ENCODE peak calls at places on chromosomes 5 and 9, in ten cellular contexts. D is NCI-H187; J is activated naive CD4-positive, alpha-beta T cell; Y is stimulated activated CD4-positive, alpha-beta T cell treated with anti-CD3 and anti-CD28 coated beads, Interleukin-12 subunit alpha, Interleukin-12 subunit beta, amount 100 ng/mL, for 24 hours; Q is effector memory CD4-positive, alpha-beta T cell; P is stimulated activated CD8-positive, alpha-beta memory T cell treated with anti-CD3 and anti-CD28 coated beads, Interleukin-2, amount 100 ng/mL, for 1 hour; N is heart left ventricle; K is cardiac muscle cell; R is M059J; A is hypothalamus. S is an unnamed sample.

GRCh38 chr5:41869150-41869738 is 981 bp downstream of the OXCT1 start:
- DNase-seq in P (no peak), Q (no peak), A (peak; percentile 42), Y (no peak), J (no peak), N (peak; percentile 80), R (peak; percentile 41), D (no peak), K (peak; percentile 43), S (peak; percentile 61)

GRCh38 chr5:16304846-16305245 is 125.3 kb upstream of the MARCHF11 start:
- DNase-seq in Q (no peak), K (no peak), R (peak; percentile 75), J (no peak), D (no peak), Y (no peak), P (no peak), A (no peak), N (no peak), S (no peak)

GRCh38 chr9:134632329-134632728 is 9.3 kb upstream of the COL5A1 start:
- DNase-seq in A (no peak), R (no peak), K (no peak), P (no peak), N (no peak), J (no peak), Q (no peak), Y (no peak), D (no peak), S (peak; percentile 8)

GRCh38 chr5:99275128-99275527 is 346.3 kb upstream of the CHD1 start:
- DNase-seq in Y (no peak), R (no peak), K (no peak), D (no peak), Q (no peak), N (no peak), A (no peak), P (no peak), J (no peak), S (no peak)

GRCh38 chr9:136981588-136982231 is 1.1 kb upstream of the LCNL1 start:
- DNase-seq in Q (no peak), K (peak; percentile 36), Y (no peak), P (no peak), R (peak; percentile 49), N (peak; percentile 89), J (no peak), A (peak; percentile 72), D (no peak), S (no peak)

GRCh38 chr9:89137548-89138462 is 40.8 kb downstream of the SHC3 start:
- DNase-seq in K (peak; percentile 97), J (no peak), Q (no peak), P (no peak), A (peak; percentile 2), N (peak; percentile 25), D (no peak), Y (no peak), R (peak; percentile 98), S (peak; percentile 37)

GRCh38 chr5:137496919-137497318 is 2.2 kb downstream of the SPOCK1 start:
- DNase-seq in A (no peak), K (no peak), Y (no peak), P (no peak), R (no peak), D (no peak), N (no peak), J (no peak), Q (no peak), S (no peak)

GRCh38 chr5:76696254-76696653 is 19.7 kb upstream of the F2R start:
- DNase-seq in Y (no peak), Q (no peak), R (no peak), J (no peak), K (no peak), P (no peak), N (no peak), D (no peak), A (no peak), S (no peak)

GRCh38 chr5:177369050-177369912 is 11.6 kb downstream of the RGS14 start:
- DNase-seq in P (no peak), A (no peak), N (no peak), Y (no peak), Q (no peak), J (no peak), K (peak; percentile 38), D (no peak), R (peak; percentile 47), S (no peak)

GRCh38 chr5:135323701-135324132 is 75.3 kb downstream of the MACROH2A1 start:
- DNase-seq in N (no peak), D (no peak), P (no peak), Q (no peak), A (no peak), K (no peak), J (no peak), R (no peak), Y (no peak), S (no peak)

GRCh38 chr9:132946624-132947295 is 2.3 kb upstream of the TSC1 start:
- DNase-seq in D (no peak), N (no peak), P (no peak), J (no peak), Q (no peak), A (no peak), R (peak; percentile 81), Y (no peak), K (peak; percentile 65), S (no peak)

GRCh38 chr5:118111956-118112355 is 876.4 kb downstream of the DTWD2 start:
- DNase-seq in A (no peak), N (no peak), Q (no peak), Y (no peak), D (no peak), K (no peak), R (no peak), P (no peak), J (no peak), S (no peak)

GRCh38 chr5:53035868-53036381 is 46.8 kb downstream of the ITGA2 start:
- DNase-seq in D (no peak), K (no peak), A (no peak), Q (no peak), P (no peak), Y (no peak), J (no peak), N (no peak), R (peak; percentile 73), S (no peak)

GRCh38 chr9:24881361-24881760 is 335.7 kb upstream of the IZUMO3 start:
- DNase-seq in D (no peak), P (no peak), J (no peak), K (no peak), Q (no peak), N (no peak), R (no peak), A (no peak), Y (no peak), S (no peak)

GRCh38 chr5:137036630-137037029 is 462.5 kb downstream of the SPOCK1 start:
- DNase-seq in J (no peak), N (no peak), R (peak; percentile 42), Y (no peak), K (no peak), A (no peak), Q (no peak), D (peak; percentile 88), P (no peak), S (no peak)

GRCh38 chr9:108953983-108954574 is 19.9 kb downstream of the ABITRAM start:
- DNase-seq in K (peak; percentile 69), P (no peak), J (no peak), Q (no peak), R (peak; percentile 35), Y (no peak), A (no peak), D (no peak), N (no peak), S (peak; percentile 43)

GRCh38 chr5:138605254-138605972 is 30.2 kb upstream of the HSPA9 start:
- DNase-seq in D (no peak), J (no peak), Q (no peak), P (no peak), K (peak; percentile 45), N (no peak), Y (no peak), R (no peak), A (no peak), S (no peak)

GRCh38 chr5:177546262-177546741 is 8.1 kb downstream of the FAM193B start:
- DNase-seq in J (no peak), A (no peak), Q (no peak), Y (no peak), P (no peak), D (no peak), K (peak; percentile 98), N (no peak), R (peak; percentile 98), S (peak; percentile 49)

GRCh38 chr5:61328791-61329617 is 3.1 kb upstream of the ZSWIM6 start:
- DNase-seq in N (no peak), K (no peak), A (no peak), J (no peak), P (no peak), R (no peak), D (no peak), Q (no peak), Y (no peak), S (no peak)

GRCh38 chr5:39714036-39714698 is 289.4 kb upstream of the DAB2 start:
- DNase-seq in P (no peak), N (no peak), R (peak; percentile 79), K (peak; percentile 79), J (no peak), Q (no peak), D (no peak), Y (peak; percentile 8), A (no peak), S (peak; percentile 68)

GRCh38 chr5:176870110-176870591 is 29.0 kb downstream of the HK3 start:
- DNase-seq in A (no peak), Y (no peak), N (no peak), J (no peak), P (no peak), K (peak; percentile 65), R (peak; percentile 64), Q (no peak), D (no peak), S (no peak)

GRCh38 chr9:133274236-133275104 is 531 bp downstream of the ABO start:
- DNase-seq in P (no peak), R (no peak), A (no peak), N (no peak), K (no peak), J (no peak), D (no peak), Q (no peak), Y (no peak), S (no peak)

GRCh38 chr5:131609774-131610173 is 25.3 kb downstream of the RAPGEF6 start:
- DNase-seq in N (no peak), D (no peak), R (no peak), P (no peak), Q (no peak), J (no peak), Y (no peak), K (no peak), A (no peak), S (no peak)

GRCh38 chr9:114110180-114110579 is 11.1 kb upstream of the KIF12 start:
- DNase-seq in A (no peak), Q (no peak), R (peak; percentile 70), J (no peak), K (peak; percentile 70), P (no peak), Y (no peak), N (no peak), D (no peak), S (no peak)

GRCh38 chr5:119743927-119744326 is 114.6 kb downstream of the FAM170A start:
- DNase-seq in Y (no peak), D (no peak), R (peak; percentile 20), A (no peak), J (no peak), Q (no peak), N (no peak), P (no peak), K (peak; percentile 44), S (no peak)

GRCh38 chr5:1946122-1946677 is 63.5 kb upstream of the IRX4 start:
- DNase-seq in Y (no peak), J (no peak), Q (no peak), N (peak; percentile 42), A (no peak), K (no peak), D (no peak), R (no peak), P (no peak), S (no peak)

GRCh38 chr5:75055727-75056144 is 3.4 kb upstream of the GCNT4 start:
- DNase-seq in D (no peak), P (no peak), Y (no peak), R (no peak), N (no peak), J (no peak), Q (no peak), A (no peak), K (peak; percentile 59), S (no peak)

GRCh38 chr9:4241552-4241951 is 58.3 kb downstream of the GLIS3 start:
- DNase-seq in Q (no peak), R (no peak), A (no peak), J (no peak), K (no peak), P (no peak), N (no peak), Y (no peak), D (no peak), S (no peak)